ENCODE peak calls at places on chromosomes 6 and 20, in four cellular contexts. P is non-pigmented ciliary epithelial cell; B is NCI-H69; K is activated naive CD4-positive, alpha-beta T cell treated with anti-CD3 and anti-CD28 coated beads for 36 hours. G is an unnamed sample.

GRCh38 chr6:56758120-56758519 is 115.4 kb upstream of the DST start:
- DNase-seq in K (no peak), B (no peak), P (no peak), G (peak)

GRCh38 chr20:19835533-19836222 is 77.6 kb downstream of the RIN2 start:
- DNase-seq in B (no peak), P (no peak), K (no peak), G (no peak)

GRCh38 chr6:111569951-111570350 is 35.7 kb downstream of the TRAF3IP2 start:
- DNase-seq in B (no peak), K (no peak), P (no peak), G (no peak)

GRCh38 chr6:111210074-111210729 is 122.9 kb downstream of the SLC16A10 start:
- DNase-seq in B (peak), K (peak), P (no peak), G (peak)

GRCh38 chr6:16514249-16514648 is 247.0 kb downstream of the ATXN1 start:
- DNase-seq in K (peak), P (peak), B (peak), G (peak)

GRCh38 chr6:11815231-11815630 is 36.6 kb upstream of the ADTRP start:
- DNase-seq in B (no peak), P (no peak), K (no peak), G (peak)

GRCh38 chr6:71491844-71492243 is 203.2 kb downstream of the OGFRL1 start:
- DNase-seq in P (no peak), K (no peak), B (no peak), G (no peak)

GRCh38 chr6:132520953-132521352 is 8.0 kb upstream of the STX7 start:
- DNase-seq in B (no peak), K (no peak), P (no peak), G (peak)

GRCh38 chr6:138555294-138555988 is 56.1 kb upstream of the NHSL1 start:
- DNase-seq in P (no peak), B (peak), K (no peak), G (no peak)

GRCh38 chr6:99348823-99349619 is 453 bp downstream of the FAXC start:
- DNase-seq in K (no peak), P (no peak), B (peak), G (peak)

G was measured in adipocyte.